ENCODE peak calls at places on chromosome 3, in five cellular contexts. One of them, this sample, is unnamed. For H3K4me1, the result is how much of the 10 kb centered on the place peaks cover.

GRCh38 chr3:114879059-114880031 is 267.7 kb downstream of the ZBTB20 start:
- DNase-seq in upper lobe of right lung: no peak
- DNase-seq in Panc1: no peak
- DNase-seq in pancreas: no peak
- DNase-seq in HepG2: no peak
- DNase-seq in this sample: no peak

GRCh38 chr3:49244589-49245205 is 32.3 kb downstream of the C3orf62 start:
- DNase-seq in Panc1: no peak
- DNase-seq in upper lobe of right lung: peak
- DNase-seq in pancreas: no peak
- DNase-seq in HepG2: no peak
- DNase-seq in this sample: no peak

GRCh38 chr3:41330465-41330864 is 131.2 kb downstream of the CTNNB1 start:
- DNase-seq in HepG2: no peak
- DNase-seq in Panc1: no peak
- DNase-seq in upper lobe of right lung: no peak
- DNase-seq in pancreas: no peak
- DNase-seq in this sample: no peak

GRCh38 chr3:126469479-126469878 is 6.2 kb downstream of the ZXDC start:
- DNase-seq in upper lobe of right lung: peak
- DNase-seq in HepG2: no peak
- DNase-seq in Panc1: no peak
- DNase-seq in pancreas: peak
- DNase-seq in this sample: no peak

GRCh38 chr3:45544024-45544718 is 50.4 kb upstream of the LIMD1 start:
- DNase-seq in Panc1: no peak
- DNase-seq in upper lobe of right lung: no peak
- DNase-seq in pancreas: no peak
- DNase-seq in HepG2: peak
- DNase-seq in this sample: no peak

GRCh38 chr3:122101646-122102045 is 46.5 kb downstream of the CD86 start:
- DNase-seq in pancreas: no peak
- DNase-seq in Panc1: peak
- DNase-seq in HepG2: peak
- DNase-seq in upper lobe of right lung: no peak
- DNase-seq in this sample: no peak

GRCh38 chr3:33218072-33218445 is 551 bp downstream of the SUSD5 start:
- DNase-seq in Panc1: no peak
- DNase-seq in pancreas: no peak
- DNase-seq in upper lobe of right lung: no peak
- DNase-seq in HepG2: no peak
- DNase-seq in this sample: no peak

GRCh38 chr3:182327196-182327681 is 466.1 kb upstream of the ATP11B start:
- DNase-seq in upper lobe of right lung: no peak
- DNase-seq in pancreas: no peak
- DNase-seq in HepG2: no peak
- DNase-seq in Panc1: no peak
- DNase-seq in this sample: no peak

GRCh38 chr3:65871305-65872141 is 167.2 kb downstream of the MAGI1 start:
- DNase-seq in Panc1: no peak
- DNase-seq in HepG2: peak
- DNase-seq in pancreas: peak
- DNase-seq in upper lobe of right lung: no peak
- DNase-seq in this sample: peak

GRCh38 chr3:29382845-29383244 is 102.0 kb downstream of the RBMS3 start:
- DNase-seq in upper lobe of right lung: no peak
- DNase-seq in HepG2: no peak
- DNase-seq in pancreas: no peak
- DNase-seq in Panc1: no peak
- DNase-seq in this sample: no peak

GRCh38 chr3:138066383-138066782 is 49.0 kb downstream of the DZIP1L start:
- DNase-seq in HepG2: no peak
- DNase-seq in pancreas: no peak
- DNase-seq in upper lobe of right lung: no peak
- DNase-seq in Panc1: no peak
- DNase-seq in this sample: no peak

GRCh38 chr3:139281096-139281495 is 62.7 kb upstream of the MRPS22 start:
- DNase-seq in Panc1: no peak
- DNase-seq in pancreas: no peak
- DNase-seq in HepG2: no peak
- DNase-seq in upper lobe of right lung: peak
- DNase-seq in this sample: no peak

GRCh38 chr3:117165611-117166051 is 456.1 kb downstream of the TUSC7 start:
- DNase-seq in upper lobe of right lung: no peak
- DNase-seq in Panc1: no peak
- DNase-seq in pancreas: no peak
- DNase-seq in HepG2: no peak
- DNase-seq in this sample: no peak

GRCh38 chr3:126146525-126147146 is 33.8 kb downstream of the ALDH1L1 start:
- DNase-seq in upper lobe of right lung: no peak
- DNase-seq in pancreas: peak
- DNase-seq in HepG2: no peak
- DNase-seq in Panc1: no peak
- DNase-seq in this sample: peak

DNA sequence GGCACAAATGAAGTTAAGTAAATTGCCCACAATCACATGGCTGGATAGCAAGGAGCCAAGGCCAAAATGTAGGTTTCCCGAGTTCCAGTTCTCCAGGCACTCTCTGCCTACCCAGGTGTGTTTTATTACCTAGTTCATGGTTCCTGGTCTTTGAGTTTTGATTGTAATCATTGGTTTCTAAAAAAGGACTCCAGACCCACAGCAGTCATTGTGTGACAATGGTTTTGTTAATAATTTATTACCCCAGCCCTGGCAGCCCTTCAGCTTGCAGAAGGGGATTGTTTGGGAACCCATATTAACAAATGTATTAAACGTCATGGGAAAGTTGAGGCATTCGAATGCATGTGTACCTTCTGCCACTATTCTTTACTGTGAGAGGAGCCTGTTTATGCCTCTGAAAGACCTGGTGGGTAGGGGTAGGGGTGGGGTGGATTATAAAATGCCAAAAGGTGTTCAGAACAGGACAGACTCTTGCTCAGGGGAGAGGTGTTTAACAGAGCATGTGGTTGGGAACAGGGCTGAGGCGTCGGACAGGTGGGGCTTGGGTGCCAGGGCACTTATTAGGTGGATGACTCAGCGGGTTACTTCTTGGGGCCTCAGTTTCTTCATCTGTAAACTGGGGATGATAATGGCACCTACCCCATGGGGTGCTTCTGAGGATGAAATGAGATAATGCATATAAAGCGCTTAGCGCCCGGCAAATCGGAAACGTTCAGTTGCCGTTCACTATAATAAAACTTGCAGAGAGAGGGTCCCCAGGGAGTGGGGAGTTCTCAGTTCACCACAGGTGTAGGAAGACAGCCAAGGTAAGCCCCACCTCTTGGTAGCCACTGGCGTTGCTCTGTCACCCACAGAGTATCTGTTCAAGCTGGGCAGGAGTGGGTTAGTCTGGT is 221.9 kb upstream of the BHLHE40 start:
- DNase-seq in upper lobe of right lung: no peak
- DNase-seq in Panc1: no peak
- DNase-seq in HepG2: peak
- DNase-seq in pancreas: no peak
- DNase-seq in this sample: no peak
- H3K4me1 ChIP-seq in upper lobe of right lung: under half
- H3K4me1 ChIP-seq in Panc1: under half
- H3K4me1 ChIP-seq in HepG2: under half
- H3K4me1 ChIP-seq in pancreas: under half
- H3K4me1 ChIP-seq in this sample: under half

GRCh38 chr3:5304789-5305680 is 117.5 kb downstream of the EDEM1 start:
- DNase-seq in HepG2: peak
- DNase-seq in upper lobe of right lung: no peak
- DNase-seq in Panc1: peak
- DNase-seq in pancreas: no peak
- DNase-seq in this sample: no peak
- TF ChIP-seq CTCF in HepG2: peak
- TF ChIP-seq CTCF in upper lobe of right lung: peak
- TF ChIP-seq CTCF in Panc1: peak
- TF ChIP-seq CTCF in pancreas: peak
- TF ChIP-seq CTCF in this sample: peak

GRCh38 chr3:31948255-31948654 is 32.8 kb downstream of the OSBPL10 start:
- DNase-seq in Panc1: no peak
- DNase-seq in HepG2: no peak
- DNase-seq in upper lobe of right lung: no peak
- DNase-seq in pancreas: no peak
- DNase-seq in this sample: peak
- H3K4me1 ChIP-seq in Panc1: under half
- H3K4me1 ChIP-seq in HepG2: half or more
- H3K4me1 ChIP-seq in upper lobe of right lung: under half
- H3K4me1 ChIP-seq in pancreas: under half
- H3K4me1 ChIP-seq in this sample: under half

GRCh38 chr3:185084883-185085282 is 68.0 kb downstream of the C3orf70 start:
- DNase-seq in pancreas: no peak
- DNase-seq in upper lobe of right lung: no peak
- DNase-seq in HepG2: no peak
- DNase-seq in Panc1: no peak
- DNase-seq in this sample: no peak
- TF ChIP-seq CTCF in pancreas: no peak
- TF ChIP-seq CTCF in upper lobe of right lung: no peak
- TF ChIP-seq CTCF in HepG2: no peak
- TF ChIP-seq CTCF in Panc1: no peak
- TF ChIP-seq CTCF in this sample: peak

DNA sequence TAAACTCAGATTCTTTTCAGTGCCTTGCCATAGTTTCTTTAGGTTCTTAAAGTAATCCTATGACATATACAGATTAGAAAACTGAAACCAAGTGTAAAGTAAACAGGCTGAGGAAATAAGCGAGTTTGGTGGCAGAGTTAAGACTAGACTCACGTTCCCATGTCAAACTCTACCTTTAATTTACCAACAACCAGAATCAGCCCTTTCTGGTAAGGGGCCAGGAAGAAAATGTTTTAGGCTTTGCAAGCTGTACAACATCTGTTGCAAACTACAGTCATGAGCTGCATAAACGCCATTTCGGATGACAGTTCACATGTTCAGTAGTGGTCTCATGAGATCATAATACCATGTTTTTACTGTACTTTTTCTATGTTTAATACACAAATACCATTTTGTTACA is 128.0 kb upstream of the PRICKLE2 start:
- DNase-seq in pancreas: no peak
- DNase-seq in HepG2: no peak
- DNase-seq in Panc1: no peak
- DNase-seq in upper lobe of right lung: no peak
- DNase-seq in this sample: peak
- H3K4me1 ChIP-seq in pancreas: under half
- H3K4me1 ChIP-seq in HepG2: under half
- H3K4me1 ChIP-seq in Panc1: under half
- H3K4me1 ChIP-seq in upper lobe of right lung: under half
- H3K4me1 ChIP-seq in this sample: half or more

GRCh38 chr3:39383913-39384664 is 919 bp downstream of the SLC25A38 start:
- DNase-seq in HepG2: peak
- DNase-seq in Panc1: no peak
- DNase-seq in pancreas: peak
- DNase-seq in upper lobe of right lung: peak
- DNase-seq in this sample: peak
- TF ChIP-seq CTCF in HepG2: no peak
- TF ChIP-seq CTCF in Panc1: no peak
- TF ChIP-seq CTCF in pancreas: no peak
- TF ChIP-seq CTCF in upper lobe of right lung: no peak
- TF ChIP-seq CTCF in this sample: peak

GRCh38 chr3:150409125-150409526 is 1.0 kb downstream of the TSC22D2 start:
- DNase-seq in pancreas: no peak
- DNase-seq in upper lobe of right lung: no peak
- DNase-seq in Panc1: no peak
- DNase-seq in HepG2: no peak
- DNase-seq in this sample: no peak
- H3K4me1 ChIP-seq in pancreas: under half
- H3K4me1 ChIP-seq in upper lobe of right lung: under half
- H3K4me1 ChIP-seq in Panc1: under half
- H3K4me1 ChIP-seq in HepG2: under half
- H3K4me1 ChIP-seq in this sample: under half

This sample was measured in esophagus muscularis mucosa.